ENCODE peak calls at places on chromosomes 13 and 19, in ten cellular contexts. C is effector memory CD4-positive, alpha-beta T cell; H is fibroblast of the conjunctiva; A is right atrium auricular region; O is KG1; Q is stimulated activated CD4-positive, alpha-beta T cell treated with anti-CD3 and anti-CD28 coated beads, TNF-alpha, amount 100 ng/mL, for 48 hours; K is midbrain; P is GM20000; L is uterus; Y is Daoy. F is an unnamed sample.

GRCh38 chr13:33497146-33497845 is 211.7 kb upstream of the STARD13 start:
- DNase-seq in L (no peak), Q (no peak), C (no peak), O (no peak), K (no peak), A (no peak), P (no peak), Y (no peak), H (no peak), F (no peak)

GRCh38 chr19:19746286-19747213 is 13.6 kb upstream of the ZNF14 start:
- DNase-seq in Q (no peak), P (no peak), O (no peak), K (no peak), C (no peak), Y (no peak), H (no peak), L (no peak), A (peak; percentile 40), F (no peak)

GRCh38 chr13:78972561-78972960 is 313.6 kb upstream of the OBI1 start:
- DNase-seq in A (no peak), Q (no peak), K (no peak), H (no peak), P (no peak), O (no peak), Y (no peak), L (no peak), C (no peak), F (no peak)

GRCh38 chr19:48859711-48860572 is 8.5 kb downstream of the PLEKHA4 start:
- DNase-seq in Q (no peak), Y (no peak), A (no peak), L (no peak), P (peak; percentile 54), C (no peak), K (no peak), H (no peak), O (no peak), F (no peak)

GRCh38 chr13:25286308-25286968 is 850 bp downstream of the MTMR6 start:
- DNase-seq in L (no peak), Q (no peak), O (peak; percentile 60), Y (peak; percentile 44), C (peak; percentile 18), H (no peak), K (peak; percentile 9), P (peak; percentile 38), A (no peak), F (no peak)

GRCh38 chr13:46622918-46623256 is 69.9 kb downstream of the LRCH1 start:
- DNase-seq in P (no peak), K (peak; percentile 34), Y (peak; percentile 13), A (no peak), H (peak; percentile 83), C (no peak), Q (no peak), O (no peak), L (peak; percentile 65), F (peak; percentile 91)

GRCh38 chr13:41139296-41139966 is 6.8 kb upstream of the KBTBD6 start:
- DNase-seq in Y (no peak), C (no peak), O (no peak), P (no peak), H (no peak), L (no peak), Q (no peak), K (no peak), A (no peak), F (no peak)

GRCh38 chr13:110306340-110306959 is 507 bp downstream of the COL4A1 start:
- DNase-seq in Y (no peak), L (peak; percentile 46), Q (no peak), H (no peak), A (peak; percentile 58), P (no peak), C (no peak), O (no peak), K (no peak), F (peak; percentile 80)

GRCh38 chr13:110358381-110358780 is 51.3 kb downstream of the COL4A2 start:
- DNase-seq in A (no peak), Q (no peak), P (no peak), H (no peak), L (no peak), Y (no peak), C (no peak), O (no peak), K (no peak), F (no peak)

GRCh38 chr19:33100894-33101644 is 20.1 kb downstream of the GPATCH1 start:
- DNase-seq in O (no peak), H (no peak), K (no peak), Y (no peak), A (no peak), L (no peak), Q (no peak), C (no peak), P (no peak), F (no peak)

GRCh38 chr13:88248393-88248792 is 577.2 kb downstream of the SLITRK5 start:
- DNase-seq in A (no peak), P (no peak), H (no peak), C (no peak), K (no peak), Y (no peak), O (no peak), L (no peak), Q (no peak), F (no peak)

GRCh38 chr19:1584500-1585242 is 8.0 kb downstream of the MBD3 start:
- DNase-seq in P (peak; percentile 18), C (no peak), A (no peak), Y (no peak), Q (no peak), L (no peak), H (no peak), O (no peak), K (no peak), F (no peak)

GRCh38 chr13:73945371-73945770 is 188.8 kb downstream of the KLF12 start:
- DNase-seq in L (no peak), K (no peak), C (no peak), O (no peak), P (no peak), H (no peak), Y (no peak), A (no peak), Q (no peak), F (no peak)

GRCh38 chr13:28796938-28797257 is 23.2 kb upstream of the MTUS2 start:
- DNase-seq in C (no peak), A (no peak), O (no peak), Q (no peak), P (no peak), L (no peak), K (no peak), Y (no peak), H (no peak), F (no peak)

GRCh38 chr19:28882818-28883217 is 330.1 kb downstream of the UQCRFS1 start:
- DNase-seq in A (no peak), K (no peak), P (no peak), L (no peak), C (no peak), Q (no peak), H (no peak), O (no peak), Y (no peak), F (no peak)

GRCh38 chr13:75226755-75227435 is 255.1 kb downstream of the TBC1D4 start:
- DNase-seq in H (peak; percentile 75), L (no peak), A (no peak), K (no peak), P (no peak), O (no peak), Y (peak; percentile 83), C (no peak), Q (no peak), F (no peak)

GRCh38 chr19:45296365-45296764 is 26.3 kb downstream of the CKM start:
- DNase-seq in C (no peak), A (no peak), H (no peak), Y (no peak), P (no peak), K (no peak), L (no peak), Q (no peak), O (no peak), F (no peak)

GRCh38 chr19:425056-425455 is 16.1 kb upstream of the C2CD4C start:
- DNase-seq in H (no peak), L (no peak), Y (no peak), A (no peak), O (no peak), K (no peak), C (no peak), P (no peak), Q (no peak), F (no peak)

GRCh38 chr19:41018736-41019290 is 27.7 kb downstream of the CYP2B6 start:
- DNase-seq in A (no peak), P (no peak), O (no peak), H (no peak), L (no peak), Y (no peak), K (no peak), C (no peak), Q (no peak), F (no peak)

GRCh38 chr19:7370546-7370945 is 21.8 kb downstream of the ARHGEF18 start:
- DNase-seq in Y (no peak), P (no peak), H (no peak), A (no peak), C (no peak), K (no peak), O (no peak), L (no peak), Q (no peak), F (peak; percentile 78)

GRCh38 chr19:37932985-37933953 is 26.3 kb downstream of the SIPA1L3 start:
- DNase-seq in H (no peak), A (no peak), L (no peak), Q (no peak), K (no peak), C (no peak), Y (peak; percentile 74), P (no peak), O (no peak), F (no peak)

GRCh38 chr13:98386632-98387031 is 190.3 kb downstream of the STK24 start:
- DNase-seq in O (no peak), P (no peak), C (no peak), K (no peak), Q (no peak), A (no peak), Y (no peak), L (no peak), H (no peak), F (no peak)

GRCh38 chr19:44657211-44657921 is 13.7 kb downstream of the PVR start:
- DNase-seq in Q (peak; percentile 53), O (peak; percentile 44), A (peak; percentile 63), P (peak; percentile 80), H (peak; percentile 69), C (peak; percentile 9), Y (peak; percentile 70), K (peak; percentile 8), L (peak; percentile 39), F (peak; percentile 69)

GRCh38 chr19:23415561-23416191 is 20.4 kb upstream of the ZNF91 start:
- DNase-seq in P (peak; percentile 16), H (no peak), L (no peak), C (no peak), Y (peak; percentile 57), K (no peak), Q (no peak), O (no peak), A (no peak), F (no peak)

GRCh38 chr13:113845055-113845454 is 18.8 kb downstream of the GAS6 start:
- DNase-seq in O (no peak), Y (no peak), P (no peak), L (peak; percentile 11), H (no peak), A (no peak), Q (no peak), K (no peak), C (no peak), F (no peak)

GRCh38 chr13:51607165-51607564 is 22.9 kb downstream of the WDFY2 start:
- DNase-seq in C (no peak), O (no peak), L (no peak), H (no peak), K (no peak), Y (no peak), A (no peak), P (no peak), Q (no peak), F (no peak)

GRCh38 chr13:51453308-51453958 is 597 bp upstream of the INTS6 start:
- DNase-seq in P (peak; percentile 86), L (peak; percentile 87), K (peak; percentile 89), O (peak; percentile 69), H (no peak), C (peak; percentile 70), A (peak; percentile 77), Y (no peak), Q (peak; percentile 63), F (peak; percentile 92)

GRCh38 chr19:49875801-49876421 is 1.2 kb downstream of the AKT1S1 start:
- DNase-seq in O (no peak), K (peak; percentile 63), L (peak; percentile 78), A (no peak), C (no peak), Q (no peak), P (peak; percentile 68), Y (peak; percentile 62), H (no peak), F (peak; percentile 85)

F was measured in sigmoid colon.